ENCODE peak calls at places on chromosomes 12 and 14, in five cellular contexts. E, W, A, S and M are unnamed samples.

GRCh38 chr12:38669530-38669929 is 235.9 kb downstream of the CPNE8 start:
- DNase-seq in S (no peak), E (no peak), W (no peak), A (peak; percentile 31), M (no peak)

GRCh38 chr14:34649344-34649743 is 19.4 kb upstream of the SNX6 start:
- DNase-seq in W (no peak), A (no peak), E (peak; percentile 85), S (peak; percentile 85), M (no peak)

GRCh38 chr14:55366271-55366670 is 45.4 kb downstream of the ATG14 start:
- DNase-seq in A (no peak), W (no peak), E (peak; percentile 54), S (peak; percentile 33), M (no peak)

GRCh38 chr14:100882026-100882967 is 21.2 kb downstream of the RTL1 start:
- DNase-seq in E (no peak), S (no peak), W (no peak), A (no peak), M (no peak)

GRCh38 chr14:63986789-63987533 is 134.2 kb downstream of the SYNE2 start:
- DNase-seq in W (no peak), E (peak; percentile 96), S (peak; percentile 53), A (no peak), M (no peak)

GRCh38 chr12:4987076-4987775 is 56.5 kb upstream of the KCNA5 start:
- DNase-seq in W (no peak), E (no peak), A (no peak), S (no peak), M (no peak)

GRCh38 chr12:11653215-11653753 is 3.8 kb downstream of the ETV6 start:
- DNase-seq in E (peak; percentile 21), A (no peak), W (no peak), S (no peak), M (peak; percentile 43)

GRCh38 chr12:402127-402456 is 648 bp downstream of the CCDC77 start:
- DNase-seq in S (no peak), E (peak; percentile 54), W (no peak), A (peak; percentile 48), M (no peak)

GRCh38 chr14:69797573-69798338 is 715 bp upstream of the SLC10A1 start:
- DNase-seq in A (no peak), W (no peak), S (no peak), E (no peak), M (no peak)

GRCh38 chr14:44914849-44915248 is 46.9 kb downstream of the KLHL28 start:
- DNase-seq in W (no peak), E (peak; percentile 37), S (no peak), A (no peak), M (no peak)

GRCh38 chr14:29444805-29445204 is 482.8 kb downstream of the PRKD1 start:
- DNase-seq in S (no peak), W (no peak), E (peak; percentile 17), A (no peak), M (no peak)

GRCh38 chr12:53214687-53215455 is 7.8 kb upstream of the ITGB7 start:
- DNase-seq in S (no peak), E (no peak), A (no peak), W (no peak), M (no peak)

GRCh38 chr14:79197516-79197915 is 1013.8 kb downstream of the DIO2 start:
- DNase-seq in A (no peak), S (no peak), W (no peak), E (no peak), M (no peak)

GRCh38 chr14:31122098-31122611 is 85.4 kb downstream of the HECTD1 start:
- DNase-seq in S (no peak), E (peak; percentile 25), A (no peak), W (no peak), M (no peak)

GRCh38 chr12:11765817-11766794 is 116.6 kb downstream of the ETV6 start:
- DNase-seq in W (no peak), S (no peak), A (no peak), E (peak; percentile 70), M (peak; percentile 78)

GRCh38 chr12:132417741-132418140 is 72.2 kb upstream of the FBRSL1 start:
- DNase-seq in S (no peak), E (no peak), A (no peak), W (no peak), M (no peak)

GRCh38 chr14:27995688-27996087 is 770.9 kb upstream of the FOXG1 start:
- DNase-seq in E (no peak), W (no peak), A (no peak), S (no peak), M (no peak)

GRCh38 chr14:99426796-99427346 is 53.8 kb downstream of the SETD3 start:
- DNase-seq in W (no peak), S (no peak), E (no peak), A (no peak), M (no peak)

GRCh38 chr14:93090826-93091583 is 24.7 kb downstream of the ITPK1 start:
- DNase-seq in W (no peak), S (no peak), A (no peak), E (no peak), M (no peak)

GRCh38 chr12:131454418-131455217 is 256.3 kb upstream of the SFSWAP start:
- DNase-seq in W (peak; percentile 76), S (no peak), A (peak; percentile 71), E (no peak), M (peak; percentile 42)

GRCh38 chr12:46964496-46965098 is 114.8 kb upstream of the PCED1B start:
- DNase-seq in E (peak; percentile 59), W (no peak), S (no peak), A (peak; percentile 42), M (no peak)

GRCh38 chr12:132479938-132480619 is 9.9 kb upstream of the FBRSL1 start:
- DNase-seq in A (no peak), W (no peak), S (no peak), E (no peak), M (no peak)

GRCh38 chr14:75877292-75877691 is 104.5 kb downstream of the TGFB3 start:
- DNase-seq in W (no peak), A (no peak), S (peak; percentile 84), E (peak; percentile 94), M (no peak)

GRCh38 chr14:38065101-38065762 is 142.5 kb upstream of the SSTR1 start:
- DNase-seq in E (no peak), W (no peak), A (no peak), S (no peak), M (no peak)

GRCh38 chr14:100108840-100109593 is 43.8 kb downstream of the EVL start:
- DNase-seq in E (peak; percentile 80), W (no peak), A (no peak), S (no peak), M (no peak)

GRCh38 chr12:57545809-57546437 is 1.1 kb downstream of the DCTN2 start:
- DNase-seq in S (no peak), E (no peak), A (no peak), W (no peak), M (no peak)

GRCh38 chr12:119990382-119990874 is 1.4 kb downstream of the BICDL1 start:
- DNase-seq in E (no peak), A (no peak), W (no peak), S (no peak), M (peak; percentile 39)

GRCh38 chr12:47972895-47973294 is 9.5 kb downstream of the TMEM106C start:
- DNase-seq in E (no peak), A (no peak), W (no peak), S (no peak), M (no peak)

GRCh38 chr12:27973487-27973890 is 956 bp upstream of the PTHLH start:
- DNase-seq in A (no peak), W (no peak), E (peak; percentile 23), S (no peak), M (no peak)

GRCh38 chr14:59688224-59689170 is 111.9 kb upstream of the CCDC175 start:
- DNase-seq in A (peak; percentile 72), W (peak; percentile 24), E (peak; percentile 70), S (peak; percentile 12), M (peak; percentile 8)

GRCh38 chr14:58637391-58638230 is at the start of gene DACT1:
- DNase-seq in E (peak; percentile 74), A (peak; percentile 55), W (no peak), S (no peak), M (peak; percentile 66)

GRCh38 chr14:100581228-100582145 is 5.7 kb downstream of the BEGAIN start:
- DNase-seq in E (no peak), W (no peak), S (no peak), A (no peak), M (no peak)

GRCh38 chr12:112930350-112930749 is 7.9 kb upstream of the OAS3 start:
- DNase-seq in E (no peak), W (no peak), A (no peak), S (no peak), M (no peak)
- H3K4me3 ChIP-seq in E (no peak overlapping the region), W (no peak overlapping the region), A (no peak overlapping the region), S (no peak overlapping the region), M (no peak overlapping the region)

GRCh38 chr14:68482772-68483395 is 310.0 kb downstream of the ZFP36L1 start:
- DNase-seq in A (no peak), S (no peak), E (no peak), W (no peak), M (no peak)

GRCh38 chr14:68486033-68486732 is 306.7 kb downstream of the ZFP36L1 start:
- DNase-seq in A (peak; percentile 43), E (no peak), S (no peak), W (no peak), M (no peak)

GRCh38 chr14:68479247-68479646 is 313.6 kb downstream of the ZFP36L1 start:
- DNase-seq in S (no peak), E (peak; percentile 39), A (peak; percentile 77), W (no peak), M (no peak)

GRCh38 chr14:68486809-68487208 is 306.1 kb downstream of the ZFP36L1 start:
- DNase-seq in S (no peak), W (no peak), A (no peak), E (no peak), M (no peak)

GRCh38 chr14:68482018-68482417 is 310.8 kb downstream of the ZFP36L1 start:
- DNase-seq in A (no peak), W (no peak), E (no peak), S (no peak), M (no peak)
- H3K4me3 ChIP-seq in A (no peak overlapping the region), W (no peak overlapping the region), E (no peak overlapping the region), S (no peak overlapping the region), M (no peak overlapping the region)

GRCh38 chr14:24300326-24300980 is 803 bp downstream of the NOP9 start:
- DNase-seq in W (no peak), A (no peak), S (no peak), E (no peak), M (no peak)

GRCh38 chr14:24297190-24297964 is 2.2 kb downstream of the DHRS1 start:
- DNase-seq in W (no peak), S (no peak), E (peak; percentile 39), A (peak; percentile 53), M (no peak)

GRCh38 chr14:24299255-24300191 is at the start of the genes DHRS1 and NOP9:
- DNase-seq in W (peak; percentile 86), S (peak; percentile 24), E (peak; percentile 91), A (peak; percentile 93), M (peak; percentile 93)

GRCh38 chr14:24296341-24297157 is 3.0 kb downstream of the DHRS1 start:
- DNase-seq in A (peak; percentile 69), W (no peak), S (peak; percentile 79), E (peak; percentile 98), M (peak; percentile 58)

GRCh38 chr14:24298892-24299254 is 707 bp downstream of the DHRS1 start:
- DNase-seq in S (peak; percentile 31), W (peak; percentile 24), E (peak; percentile 75), A (peak; percentile 17), M (no peak)
- H3K4me3 ChIP-seq in S (peak overlapping the region; percentile 99), W (peak overlapping the region; percentile 80), E (peak overlapping the region; percentile 100), A (peak overlapping the region; percentile 88), M (peak overlapping the region; percentile 79)

GRCh38 chr12:92470608-92471021 is 232.2 kb upstream of the PLEKHG7 start:
- DNase-seq in S (no peak), W (no peak), E (no peak), A (no peak), M (peak; percentile 81)
- H3K4me3 ChIP-seq in S (no peak overlapping the region), W (no peak overlapping the region), E (no peak overlapping the region), A (no peak overlapping the region), M (no peak overlapping the region)

GRCh38 chr12:24890048-24890447 is 58.9 kb downstream of the BCAT1 start:
- DNase-seq in S (no peak), W (no peak), E (no peak), A (no peak), M (no peak)
- H3K4me3 ChIP-seq in S (no peak overlapping the region), W (no peak overlapping the region), E (no peak overlapping the region), A (no peak overlapping the region), M (no peak overlapping the region)